ENCODE peak calls at places on chromosomes 2 and 18, in ten cellular contexts. O is kidney epithelial cell; A is naive thymus-derived CD4-positive, alpha-beta T cell; D is CD4-positive, alpha-beta T cell; V is brain microvascular endothelial cell; Z is SJSA1; S is endodermal cell; L is CD4-positive, alpha-beta memory T cell; J is esophagus squamous epithelium; I is colonic mucosa. W is an unnamed sample.

GRCh38 chr2:113164930-113165585 is 8.7 kb upstream of the PSD4 start:
- DNase-seq in O (no peak), L (no peak), A (no peak), J (no peak), D (no peak), S (peak; percentile 70), Z (no peak), I (peak; percentile 22), V (no peak), W (peak; percentile 68)

GRCh38 chr18:2083691-2084090 is 487.6 kb downstream of the METTL4 start:
- DNase-seq in J (no peak), V (no peak), O (no peak), A (no peak), L (no peak), S (peak; percentile 80), D (no peak), I (no peak), Z (peak; percentile 4), W (no peak)

GRCh38 chr2:43759195-43759594 is 14.6 kb upstream of the DYNC2LI1 start:
- DNase-seq in S (no peak), V (peak; percentile 33), L (no peak), I (no peak), J (no peak), D (no peak), O (peak; percentile 92), A (no peak), Z (peak; percentile 89), W (no peak)

GRCh38 chr2:156437272-156437671 is 1.1 kb downstream of the GPD2 start:
- DNase-seq in O (no peak), J (no peak), L (no peak), I (peak; percentile 34), A (no peak), Z (no peak), S (no peak), D (no peak), V (no peak), W (no peak)

GRCh38 chr18:34880882-34881852 is 160.0 kb upstream of the MAPRE2 start:
- DNase-seq in S (no peak), D (no peak), Z (no peak), J (no peak), A (no peak), O (no peak), I (no peak), V (no peak), L (no peak), W (no peak)

GRCh38 chr18:24378598-24378997 is 19.0 kb downstream of the OSBPL1A start:
- DNase-seq in I (no peak), O (no peak), J (no peak), D (no peak), V (no peak), A (no peak), Z (no peak), S (peak; percentile 64), L (no peak), W (no peak)

GRCh38 chr2:25851740-25852503 is 26.4 kb downstream of the ASXL2 start:
- DNase-seq in A (peak; percentile 60), O (peak; percentile 59), S (no peak), L (peak; percentile 79), I (peak; percentile 29), D (no peak), V (peak; percentile 81), Z (peak; percentile 89), J (no peak), W (no peak)

GRCh38 chr18:28823506-28824182 is 646.7 kb upstream of the CDH2 start:
- DNase-seq in A (no peak), L (no peak), V (no peak), O (no peak), Z (no peak), S (no peak), I (no peak), D (no peak), J (no peak), W (no peak)

GRCh38 chr2:234592541-234592940 is 95.7 kb upstream of the ARL4C start:
- DNase-seq in O (no peak), D (no peak), V (no peak), Z (no peak), L (no peak), S (no peak), I (no peak), J (no peak), A (no peak), W (no peak)

GRCh38 chr18:64332851-64333250 is 184.0 kb upstream of the LINC00305 start:
- DNase-seq in Z (no peak), I (no peak), O (no peak), V (no peak), L (no peak), A (no peak), J (no peak), D (no peak), S (no peak), W (no peak)

GRCh38 chr2:236627846-236628245 is 58.2 kb downstream of the ACKR3 start:
- DNase-seq in Z (no peak), O (no peak), A (no peak), L (no peak), I (no peak), D (no peak), S (peak; percentile 21), J (no peak), V (no peak), W (no peak)

GRCh38 chr2:179612108-179612507 is 249.3 kb downstream of the ZNF385B start:
- DNase-seq in J (no peak), D (no peak), A (no peak), Z (no peak), V (no peak), S (no peak), L (no peak), I (no peak), O (no peak), W (peak; percentile 56)

GRCh38 chr18:49911414-49911813 is 98.1 kb upstream of the ACAA2 start:
- DNase-seq in S (peak; percentile 77), O (no peak), I (no peak), J (no peak), V (no peak), D (no peak), A (no peak), L (no peak), Z (no peak), W (no peak)

GRCh38 chr2:109131777-109132176 is 2.8 kb downstream of the SH3RF3 start:
- DNase-seq in A (no peak), J (no peak), Z (no peak), V (no peak), L (no peak), D (no peak), S (no peak), I (no peak), O (no peak), W (no peak)
- H3K27me3 ChIP-seq in A (no peaks in the 10 kb centered on the region), J (no peaks in the 10 kb centered on the region), Z (no peaks in the 10 kb centered on the region), V (peaks cover 2% of the 10 kb centered on the region), L (no peaks in the 10 kb centered on the region), D (peaks cover 4% of the 10 kb centered on the region), S (peaks cover 58% of the 10 kb centered on the region), I (peaks cover 25% of the 10 kb centered on the region), O (peaks cover 8% of the 10 kb centered on the region), W (no peaks in the 10 kb centered on the region)

GRCh38 chr2:134714228-134714627 is 4.6 kb downstream of the TMEM163 start:
- DNase-seq in A (no peak), O (no peak), V (no peak), I (no peak), Z (no peak), L (no peak), J (no peak), S (no peak), D (no peak), W (no peak)

GRCh38 chr2:134717706-134718094 is 1.1 kb downstream of the TMEM163 start:
- DNase-seq in L (no peak), Z (no peak), D (no peak), A (no peak), I (no peak), V (no peak), S (no peak), O (no peak), J (no peak), W (no peak)

GRCh38 chr2:134718095-134718955 is 475 bp downstream of the TMEM163 start:
- DNase-seq in I (no peak), V (no peak), J (no peak), A (peak; percentile 18), Z (no peak), L (peak; percentile 9), O (no peak), D (no peak), S (peak; percentile 79), W (peak; percentile 52)

GRCh38 chr2:134716716-134717585 is 1.8 kb downstream of the TMEM163 start:
- DNase-seq in L (no peak), D (no peak), A (no peak), I (no peak), V (no peak), Z (no peak), O (no peak), J (no peak), S (no peak), W (no peak)

GRCh38 chr2:134715932-134716643 is 2.7 kb downstream of the TMEM163 start:
- DNase-seq in Z (no peak), O (no peak), L (no peak), J (no peak), I (no peak), D (no peak), V (no peak), S (peak; percentile 28), A (no peak), W (no peak)
- H3K27me3 ChIP-seq in Z (peaks cover 53% of the 10 kb centered on the region), O (peaks cover 22% of the 10 kb centered on the region), L (peaks cover 30% of the 10 kb centered on the region), J (peaks cover 19% of the 10 kb centered on the region), I (peaks cover 43% of the 10 kb centered on the region), D (peaks cover 48% of the 10 kb centered on the region), V (peaks cover 51% of the 10 kb centered on the region), S (peaks cover 90% of the 10 kb centered on the region), A (no peaks in the 10 kb centered on the region), W (peaks cover 6% of the 10 kb centered on the region)

GRCh38 chr2:177471990-177472389 is 79.4 kb downstream of the AGPS start:
- DNase-seq in O (no peak), S (no peak), D (no peak), I (no peak), A (no peak), J (no peak), Z (no peak), V (no peak), L (no peak), W (no peak)
- H3K27me3 ChIP-seq in O (no peaks in the 10 kb centered on the region), S (no peaks in the 10 kb centered on the region), D (no peaks in the 10 kb centered on the region), I (no peaks in the 10 kb centered on the region), A (no peaks in the 10 kb centered on the region), J (no peaks in the 10 kb centered on the region), Z (no peaks in the 10 kb centered on the region), V (no peaks in the 10 kb centered on the region), L (no peaks in the 10 kb centered on the region), W (no peaks in the 10 kb centered on the region)

GRCh38 chr2:108971661-108972566 is 17.1 kb downstream of the EDAR start:
- DNase-seq in O (peak; percentile 56), A (no peak), D (no peak), S (no peak), Z (no peak), V (no peak), I (peak; percentile 86), L (no peak), J (no peak), W (no peak)

GRCh38 chr2:108972663-108973062 is 16.4 kb downstream of the EDAR start:
- DNase-seq in V (no peak), L (no peak), D (no peak), I (peak; percentile 61), O (no peak), Z (no peak), A (no peak), S (no peak), J (no peak), W (no peak)

GRCh38 chr2:108978709-108979111 is 10.3 kb downstream of the EDAR start:
- DNase-seq in D (no peak), J (no peak), S (peak; percentile 72), L (no peak), A (no peak), O (no peak), V (no peak), I (peak; percentile 56), Z (peak; percentile 14), W (no peak)

GRCh38 chr2:108975613-108976435 is 13.2 kb downstream of the EDAR start:
- DNase-seq in D (no peak), Z (no peak), V (no peak), S (no peak), J (no peak), O (no peak), L (no peak), A (no peak), I (no peak), W (no peak)

GRCh38 chr2:108974674-108975073 is 14.3 kb downstream of the EDAR start:
- DNase-seq in D (no peak), L (peak; percentile 8), V (no peak), A (no peak), J (no peak), Z (no peak), O (no peak), S (no peak), I (no peak), W (no peak)
- H3K27me3 ChIP-seq in D (no peaks in the 10 kb centered on the region), L (no peaks in the 10 kb centered on the region), V (peaks cover 9% of the 10 kb centered on the region), A (no peaks in the 10 kb centered on the region), J (no peaks in the 10 kb centered on the region), Z (peaks cover 8% of the 10 kb centered on the region), O (no peaks in the 10 kb centered on the region), S (peaks cover 15% of the 10 kb centered on the region), I (no peaks in the 10 kb centered on the region), W (no peaks in the 10 kb centered on the region)